ENCODE peak calls at places on chromosome X, in six cellular contexts. Y is psoas muscle; B is right lobe of liver; E is CD8-positive, alpha-beta memory T cell; L is right cardiac atrium; J is A673. Z is an unnamed sample.

GRCh38 chrX:96407501-96407900 is 277.1 kb upstream of the DIAPH2 start:
- DNase-seq in Y (no peak), B (no peak), E (no peak), L (no peak), J (no peak), Z (no peak)

GRCh38 chrX:12137982-12138365 is 299 bp upstream of the FRMPD4 start:
- DNase-seq in Y (no peak), B (no peak), E (no peak), L (no peak), J (no peak), Z (no peak)

GRCh38 chrX:131762802-131763234 is 218.9 kb downstream of the OR13H1 start:
- DNase-seq in Y (no peak), B (no peak), E (no peak), L (peak; percentile 59), J (peak; percentile 79), Z (no peak)

GRCh38 chrX:132737743-132738142 is 220.7 kb downstream of the HS6ST2 start:
- DNase-seq in Y (no peak), B (no peak), E (peak; percentile 40), L (no peak), J (peak; percentile 24), Z (peak; percentile 39)

GRCh38 chrX:65587616-65588526 is 53.3 kb upstream of the LAS1L start:
- DNase-seq in Y (peak; percentile 82), B (peak; percentile 60), E (no peak), L (peak; percentile 95), J (peak; percentile 56), Z (peak; percentile 75)

GRCh38 chrX:119206203-119206602 is 29.9 kb upstream of the PGRMC1 start:
- DNase-seq in Y (no peak), B (no peak), E (no peak), L (no peak), J (no peak), Z (no peak)

GRCh38 chrX:20527041-20527440 is 260.3 kb upstream of the RPS6KA3 start:
- DNase-seq in Y (no peak), B (no peak), E (no peak), L (no peak), J (peak; percentile 43), Z (no peak)

GRCh38 chrX:84188320-84188834 is 378 bp upstream of the RPS6KA6 start:
- DNase-seq in Y (peak; percentile 56), B (peak; percentile 54), E (no peak), L (peak; percentile 77), J (no peak), Z (peak; percentile 60)

GRCh38 chrX:9373789-9374188 is 91.1 kb upstream of the TBL1X start:
- DNase-seq in Y (no peak), B (no peak), E (no peak), L (no peak), J (no peak), Z (no peak)

GRCh38 chrX:11254417-11255109 is 38.6 kb upstream of the AMELX start:
- DNase-seq in Y (no peak), B (peak; percentile 35), E (no peak), L (no peak), J (no peak), Z (no peak)

GRCh38 chrX:20143539-20143938 is 1.9 kb upstream of the EIF1AX start:
- DNase-seq in Y (no peak), B (no peak), E (no peak), L (no peak), J (peak; percentile 28), Z (no peak)

GRCh38 chrX:53713987-53714579 is 27.6 kb upstream of the HUWE1 start:
- DNase-seq in Y (no peak), B (no peak), E (no peak), L (no peak), J (no peak), Z (no peak)

GRCh38 chrX:5388087-5388486 is 840.6 kb downstream of the NLGN4X start:
- DNase-seq in Y (no peak), B (no peak), E (no peak), L (no peak), J (no peak), Z (no peak)

GRCh38 chrX:20224814-20225487 is 41.8 kb downstream of the RPS6KA3 start:
- DNase-seq in Y (no peak), B (no peak), E (no peak), L (no peak), J (no peak), Z (no peak)

GRCh38 chrX:148552775-148553174 is 52.4 kb downstream of the AFF2 start:
- DNase-seq in Y (no peak), B (no peak), E (no peak), L (no peak), J (no peak), Z (no peak)

GRCh38 chrX:118758511-118758910 is 31.1 kb downstream of the IL13RA1 start:
- DNase-seq in Y (no peak), B (no peak), E (no peak), L (no peak), J (no peak), Z (no peak)

GRCh38 chrX:41526925-41527324 is 79.8 kb downstream of the NYX start:
- DNase-seq in Y (no peak), B (no peak), E (no peak), L (no peak), J (no peak), Z (no peak)

GRCh38 chrX:118603981-118604380 is 108.4 kb downstream of the DOCK11 start:
- DNase-seq in Y (no peak), B (no peak), E (peak; percentile 50), L (no peak), J (peak; percentile 79), Z (no peak)

GRCh38 chrX:45745479-45745878 is 544.8 kb upstream of the DIPK2B start:
- DNase-seq in Y (no peak), B (no peak), E (no peak), L (no peak), J (no peak), Z (no peak)

GRCh38 chrX:20026278-20026677 is 35.4 kb upstream of the BCLAF3 start:
- DNase-seq in Y (no peak), B (no peak), E (no peak), L (no peak), J (peak; percentile 20), Z (no peak)

GRCh38 chrX:1491851-1492349 is 39.2 kb upstream of the ASMTL start:
- DNase-seq in Y (no peak), B (no peak), E (peak; percentile 84), L (no peak), J (peak; percentile 72), Z (no peak)

GRCh38 chrX:38717871-38718270 is 83.4 kb upstream of the MID1IP1 start:
- DNase-seq in Y (no peak), B (no peak), E (no peak), L (no peak), J (peak; percentile 40), Z (no peak)

GRCh38 chrX:39065051-39065871 is 264.0 kb downstream of the MID1IP1 start:
- DNase-seq in Y (no peak), B (no peak), E (no peak), L (no peak), J (peak; percentile 18), Z (no peak)

GRCh38 chrX:56572975-56573374 is 9.5 kb downstream of the UBQLN2 start:
- DNase-seq in Y (no peak), B (no peak), E (no peak), L (no peak), J (no peak), Z (no peak)

GRCh38 chrX:38864165-38864564 is 62.9 kb downstream of the MID1IP1 start:
- DNase-seq in Y (no peak), B (no peak), E (no peak), L (no peak), J (no peak), Z (no peak)

GRCh38 chrX:37652053-37652452 is 33.5 kb upstream of the XK start:
- DNase-seq in Y (no peak), B (no peak), E (no peak), L (no peak), J (no peak), Z (no peak)

GRCh38 chrX:134622056-134622812 is 36.0 kb downstream of the PLAC1 start:
- DNase-seq in Y (no peak), B (no peak), E (no peak), L (no peak), J (peak; percentile 79), Z (no peak)

GRCh38 chrX:134625315-134625718 is 33.0 kb downstream of the PLAC1 start:
- DNase-seq in Y (peak; percentile 66), B (no peak), E (no peak), L (peak; percentile 55), J (no peak), Z (no peak)

GRCh38 chrX:134622813-134623185 is 35.5 kb downstream of the PLAC1 start:
- DNase-seq in Y (no peak), B (no peak), E (no peak), L (no peak), J (no peak), Z (no peak)

GRCh38 chrX:134623293-134624045 is 34.8 kb downstream of the PLAC1 start:
- DNase-seq in Y (no peak), B (no peak), E (no peak), L (no peak), J (no peak), Z (no peak)

GRCh38 chrX:134624046-134624430 is 34.2 kb downstream of the PLAC1 start:
- DNase-seq in Y (no peak), B (no peak), E (no peak), L (no peak), J (no peak), Z (no peak)
- H3K4me1 ChIP-seq in Y (peaks cover 13% of the 10 kb centered on the region), B (no peaks in the 10 kb centered on the region), E (no peaks in the 10 kb centered on the region), L (peaks cover 11% of the 10 kb centered on the region), J (peaks cover 21% of the 10 kb centered on the region), Z (peaks cover 12% of the 10 kb centered on the region)

GRCh38 chrX:49309401-49309981 is 6.0 kb downstream of the GAGE10 start:
- DNase-seq in Y (no peak), B (no peak), E (no peak), L (no peak), J (no peak), Z (no peak)
- H3K4me3 ChIP-seq in Y (peak overlapping the region; percentile 64), B (peak overlapping the region; percentile 23), E (peak overlapping the region; percentile 67), L (peak overlapping the region; percentile 54), J (no peak overlapping the region), Z (peak overlapping the region; percentile 46)

GRCh38 chrX:150352114-150352513 is 11.0 kb upstream of the MAMLD1 start:
- DNase-seq in Y (no peak), B (no peak), E (no peak), L (no peak), J (no peak), Z (no peak)

GRCh38 chrX:150347471-150347870 is 15.6 kb upstream of the MAMLD1 start:
- DNase-seq in Y (no peak), B (no peak), E (no peak), L (no peak), J (no peak), Z (no peak)

GRCh38 chrX:150352581-150352980 is 10.5 kb upstream of the MAMLD1 start:
- DNase-seq in Y (no peak), B (no peak), E (no peak), L (no peak), J (no peak), Z (no peak)

GRCh38 chrX:150348365-150348764 is 14.8 kb upstream of the MAMLD1 start:
- DNase-seq in Y (no peak), B (no peak), E (no peak), L (no peak), J (no peak), Z (no peak)
- H3K27me3 ChIP-seq in Y (no peaks in the 10 kb centered on the region), B (no peaks in the 10 kb centered on the region), E (no peaks in the 10 kb centered on the region), L (no peaks in the 10 kb centered on the region), J (no peaks in the 10 kb centered on the region), Z (no peaks in the 10 kb centered on the region)

DNA sequence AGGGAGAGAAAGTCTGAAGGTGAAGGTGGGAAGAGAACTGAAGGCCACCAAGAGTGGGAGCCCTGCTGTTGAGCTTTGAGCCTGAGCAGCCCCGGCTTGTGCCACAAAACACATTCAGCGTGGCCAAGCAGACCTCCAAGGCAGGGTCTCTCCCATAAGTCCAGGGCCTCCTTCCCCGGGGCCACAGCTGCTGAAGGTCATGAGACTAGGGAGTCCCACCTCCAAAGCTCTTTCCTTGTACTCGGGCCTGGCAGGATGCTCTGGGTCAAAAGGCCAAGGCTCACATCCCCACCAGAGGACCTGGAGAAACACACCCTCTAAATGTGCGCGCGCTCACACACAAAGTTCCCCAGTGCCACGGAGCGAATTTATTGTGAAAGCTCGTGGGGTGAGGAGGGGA is 3.5 kb upstream of the ARHGAP4 start:
- DNase-seq in Y (no peak), B (peak; percentile 21), E (no peak), L (peak; percentile 48), J (no peak), Z (no peak)
- H3K4me1 ChIP-seq in Y (peaks cover 35% of the 10 kb centered on the region), B (no peaks in the 10 kb centered on the region), E (peaks cover 7% of the 10 kb centered on the region), L (peaks cover 3% of the 10 kb centered on the region), J (peaks cover 17% of the 10 kb centered on the region), Z (peaks cover 28% of the 10 kb centered on the region)